ENCODE peak calls at places on chromosome 5, in five cellular contexts. D, T, L, O and W are unnamed samples.

GRCh38 chr5:67577424-67577823 is 380.8 kb upstream of the CD180 start:
- DNase-seq in T (no peak), O (no peak), L (no peak), D (no peak), W (no peak)

GRCh38 chr5:90227688-90228087 is 181.9 kb downstream of the CETN3 start:
- DNase-seq in O (no peak), T (no peak), L (no peak), D (no peak), W (no peak)

GRCh38 chr5:124583469-124584350 is 162.7 kb downstream of the ZNF608 start:
- DNase-seq in T (no peak), D (peak), O (no peak), L (no peak), W (peak)

GRCh38 chr5:61055434-61056006 is 106.7 kb downstream of the SMIM15 start:
- DNase-seq in O (no peak), T (no peak), L (no peak), D (no peak), W (peak)

GRCh38 chr5:162231522-162231921 is 163.9 kb downstream of the GABRG2 start:
- DNase-seq in D (no peak), O (no peak), T (no peak), L (no peak), W (no peak)

GRCh38 chr5:66829826-66830225 is 233.6 kb downstream of the MAST4 start:
- DNase-seq in O (no peak), T (no peak), D (no peak), L (no peak), W (no peak)

GRCh38 chr5:172377856-172378255 is 76.5 kb downstream of the SH3PXD2B start:
- DNase-seq in O (no peak), L (no peak), T (no peak), D (no peak), W (no peak)

GRCh38 chr5:133523013-133523658 is 89.2 kb downstream of the FSTL4 start:
- DNase-seq in L (no peak), T (no peak), D (no peak), O (no peak), W (no peak)

GRCh38 chr5:40960027-40960426 is 50.7 kb downstream of the C7 start:
- DNase-seq in O (no peak), L (no peak), T (no peak), D (no peak), W (no peak)

GRCh38 chr5:91212336-91213092 is 170.6 kb downstream of the ARRDC3 start:
- DNase-seq in L (peak), T (no peak), D (no peak), O (no peak), W (no peak)

GRCh38 chr5:59020611-59021285 is 437.9 kb downstream of the RAB3C start:
- DNase-seq in O (no peak), D (no peak), L (no peak), T (no peak), W (no peak)

GRCh38 chr5:141910271-141910673 is 13.4 kb upstream of the DELE1 start:
- DNase-seq in T (no peak), D (no peak), O (no peak), L (no peak), W (no peak)

GRCh38 chr5:135120951-135121350 is 86.9 kb upstream of the PITX1 start:
- DNase-seq in D (no peak), O (no peak), T (no peak), L (no peak), W (no peak)

GRCh38 chr5:40481226-40481625 is 198.5 kb upstream of the PTGER4 start:
- DNase-seq in T (no peak), D (no peak), O (no peak), L (no peak), W (no peak)

GRCh38 chr5:14745753-14746152 is 81.2 kb downstream of the OTULIN start:
- DNase-seq in L (no peak), D (no peak), T (no peak), O (no peak), W (no peak)

GRCh38 chr5:142325677-142326479 is 1.1 kb upstream of the SPRY4 start:
- DNase-seq in T (peak), L (peak), O (peak), D (no peak), W (peak)

GRCh38 chr5:126003309-126003708 is 419.9 kb upstream of the GRAMD2B start:
- DNase-seq in O (no peak), T (no peak), L (peak), D (no peak), W (no peak)

GRCh38 chr5:172437445-172438303 is 16.7 kb downstream of the SH3PXD2B start:
- DNase-seq in O (peak), L (peak), T (no peak), D (no peak), W (peak)

GRCh38 chr5:15737036-15737821 is 237.2 kb downstream of the FBXL7 start:
- DNase-seq in O (no peak), L (no peak), T (no peak), D (no peak), W (no peak)

GRCh38 chr5:175325681-175326080 is 118.3 kb downstream of the DRD1 start:
- DNase-seq in L (no peak), O (no peak), T (no peak), D (no peak), W (no peak)

GRCh38 chr5:86968311-86968753 is 299.4 kb upstream of the RASA1 start:
- DNase-seq in L (no peak), D (no peak), T (no peak), O (no peak), W (peak)

GRCh38 chr5:100777680-100778281 is 125.3 kb downstream of the ST8SIA4 start:
- DNase-seq in L (peak), D (peak), T (no peak), O (no peak), W (peak)

GRCh38 chr5:139446956-139447779 is 7.8 kb upstream of the DNAJC18 start:
- DNase-seq in O (no peak), D (no peak), T (no peak), L (peak), W (no peak)

GRCh38 chr5:9774472-9775079 is 144.4 kb upstream of the TAS2R1 start:
- DNase-seq in O (no peak), L (no peak), D (no peak), T (no peak), W (peak)

GRCh38 chr5:57298295-57298984 is 124.6 kb downstream of the GPBP1 start:
- DNase-seq in D (peak), O (peak), T (peak), L (peak), W (peak)

GRCh38 chr5:41416336-41416735 is 94.1 kb downstream of the PLCXD3 start:
- DNase-seq in T (no peak), L (no peak), D (no peak), O (no peak), W (no peak)

DNA sequence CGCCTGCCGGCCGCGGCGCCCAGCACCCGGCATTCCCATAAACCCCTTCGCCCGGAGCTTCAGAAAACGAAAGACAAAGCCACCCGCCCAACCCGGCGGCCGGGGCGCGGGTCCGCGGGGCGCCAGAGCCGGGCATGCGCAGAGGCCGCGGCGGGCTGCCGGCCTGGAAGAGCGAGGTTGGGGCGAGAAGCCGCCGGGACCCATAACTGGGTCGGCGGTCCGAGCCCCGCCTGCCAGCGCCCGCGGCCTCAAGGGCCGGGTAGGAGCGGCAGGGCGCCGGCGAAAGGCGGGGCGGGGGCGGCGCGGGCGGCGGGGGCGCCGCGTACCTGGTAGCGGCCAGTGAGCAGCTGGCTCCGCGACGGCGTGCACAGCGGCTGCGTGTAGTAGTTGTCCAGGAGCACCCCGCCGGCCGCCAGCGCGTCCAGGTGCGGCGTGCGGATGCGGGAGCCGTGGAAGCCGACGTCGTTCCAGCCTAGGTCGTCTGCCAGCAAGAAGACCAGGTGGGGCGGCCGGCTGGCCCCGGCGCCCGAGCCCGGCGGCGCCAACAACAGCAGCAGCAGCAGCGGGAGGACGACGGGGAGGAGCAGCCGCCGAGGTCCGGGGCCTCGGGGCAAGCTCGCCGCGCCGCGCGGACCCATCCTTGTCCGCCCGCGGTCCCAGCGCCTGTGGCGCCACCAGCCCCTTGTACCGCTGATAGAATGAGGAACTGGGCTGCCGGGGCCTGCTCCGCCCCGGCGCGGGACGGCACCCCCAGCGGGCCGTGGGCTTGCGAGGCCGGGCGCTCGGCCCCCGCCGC is at the start of gene ARSB:
- DNase-seq in O (peak), L (peak), T (peak), D (peak), W (peak)
- TF ChIP-seq CTCF in O (peak), L (peak), T (no peak), D (no peak), W (no peak)

GRCh38 chr5:177327539-177328522 is 16.1 kb upstream of the MXD3 start:
- DNase-seq in T (no peak), O (peak), L (no peak), D (peak), W (peak)
- TF ChIP-seq CTCF in T (no peak), O (no peak), L (no peak), D (no peak), W (peak)

GRCh38 chr5:43121565-43122484 is 1.1 kb downstream of the ZNF131 start:
- DNase-seq in O (no peak), D (no peak), L (no peak), T (no peak), W (peak)
- TF ChIP-seq CTCF in O (peak), D (no peak), L (no peak), T (no peak), W (no peak)

GRCh38 chr5:98349990-98350365 is 423.5 kb upstream of the RGMB start:
- DNase-seq in D (no peak), T (no peak), O (no peak), L (no peak), W (no peak)
- TF ChIP-seq CTCF in D (no peak), T (peak), O (no peak), L (no peak), W (no peak)

DNA sequence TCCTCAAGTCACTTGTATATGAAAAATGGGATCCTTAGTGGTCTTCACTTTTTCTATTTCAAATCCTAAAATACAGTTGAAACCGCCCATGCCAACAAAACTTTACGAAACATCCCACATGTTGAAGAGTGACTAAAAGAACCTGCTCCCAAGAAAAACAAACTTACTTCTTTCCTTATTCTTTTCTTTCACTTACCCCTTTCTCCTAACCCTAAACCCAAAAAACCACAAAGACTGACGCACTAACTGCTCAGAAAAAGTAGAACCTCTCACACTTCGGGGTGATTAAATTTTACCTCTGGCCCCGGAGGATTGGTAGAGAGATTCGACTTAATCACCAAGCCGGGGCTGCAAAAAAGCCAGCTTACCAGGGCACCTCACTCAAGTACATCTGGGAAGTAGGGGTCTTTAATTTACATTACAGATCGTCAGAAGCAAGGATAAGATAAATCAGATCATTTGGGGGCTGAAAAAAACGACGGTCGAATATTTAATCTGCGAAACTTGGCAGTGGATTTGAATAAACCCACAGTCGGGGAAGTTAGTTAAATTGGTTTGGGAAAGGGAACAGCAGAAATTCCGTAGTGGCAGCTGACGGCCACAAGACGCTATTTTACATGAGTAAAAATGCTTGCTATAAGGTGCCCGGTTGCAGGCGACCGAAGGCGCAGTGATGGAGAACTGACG is 1.3 kb downstream of the CDO1 start:
- DNase-seq in O (no peak), L (no peak), D (no peak), T (no peak), W (no peak)
- TF ChIP-seq CTCF in O (no peak), L (no peak), D (no peak), T (peak), W (no peak)

GRCh38 chr5:157857821-157858526 is 971 bp downstream of the CLINT1 start:
- DNase-seq in T (no peak), L (no peak), D (no peak), O (no peak), W (no peak)

GRCh38 chr5:157859227-157859575 is 256 bp upstream of the CLINT1 start:
- DNase-seq in D (no peak), T (no peak), L (no peak), O (no peak), W (no peak)

GRCh38 chr5:157855404-157855994 is 3.4 kb downstream of the CLINT1 start:
- DNase-seq in T (no peak), O (no peak), L (peak), D (no peak), W (peak)

GRCh38 chr5:157860898-157861894 is 2.3 kb upstream of the CLINT1 start:
- DNase-seq in O (no peak), L (no peak), D (no peak), T (no peak), W (no peak)

GRCh38 chr5:157858527-157859226 is at the start of gene CLINT1:
- DNase-seq in T (peak), O (peak), L (peak), D (peak), W (peak)
- TF ChIP-seq CTCF in T (no peak), O (no peak), L (no peak), D (no peak), W (no peak)

DNA sequence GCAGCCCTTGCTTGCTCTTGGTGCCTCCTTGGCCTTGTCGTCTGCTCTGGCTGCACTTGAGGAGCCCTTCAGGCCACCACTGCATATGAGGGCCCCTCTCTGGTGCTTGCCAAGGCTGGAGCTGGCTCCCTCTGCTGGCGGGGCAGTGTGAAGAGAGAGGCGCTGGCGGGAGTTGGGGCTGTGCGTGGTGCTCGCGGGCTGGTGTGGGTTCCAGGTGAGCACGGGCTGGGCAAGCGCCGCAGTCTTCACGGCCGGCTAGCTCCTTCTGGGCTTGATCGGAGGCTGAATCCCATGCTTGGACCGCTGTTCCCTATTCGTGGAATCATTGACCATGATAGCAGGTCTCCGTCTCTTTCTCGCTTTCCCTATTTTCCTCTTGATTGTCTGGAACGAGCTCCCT is 56.5 kb downstream of the XRCC4 start:
- DNase-seq in L (no peak), O (no peak), T (no peak), D (no peak), W (no peak)
- TF ChIP-seq CTCF in L (no peak), O (no peak), T (no peak), D (no peak), W (no peak)

DNA sequence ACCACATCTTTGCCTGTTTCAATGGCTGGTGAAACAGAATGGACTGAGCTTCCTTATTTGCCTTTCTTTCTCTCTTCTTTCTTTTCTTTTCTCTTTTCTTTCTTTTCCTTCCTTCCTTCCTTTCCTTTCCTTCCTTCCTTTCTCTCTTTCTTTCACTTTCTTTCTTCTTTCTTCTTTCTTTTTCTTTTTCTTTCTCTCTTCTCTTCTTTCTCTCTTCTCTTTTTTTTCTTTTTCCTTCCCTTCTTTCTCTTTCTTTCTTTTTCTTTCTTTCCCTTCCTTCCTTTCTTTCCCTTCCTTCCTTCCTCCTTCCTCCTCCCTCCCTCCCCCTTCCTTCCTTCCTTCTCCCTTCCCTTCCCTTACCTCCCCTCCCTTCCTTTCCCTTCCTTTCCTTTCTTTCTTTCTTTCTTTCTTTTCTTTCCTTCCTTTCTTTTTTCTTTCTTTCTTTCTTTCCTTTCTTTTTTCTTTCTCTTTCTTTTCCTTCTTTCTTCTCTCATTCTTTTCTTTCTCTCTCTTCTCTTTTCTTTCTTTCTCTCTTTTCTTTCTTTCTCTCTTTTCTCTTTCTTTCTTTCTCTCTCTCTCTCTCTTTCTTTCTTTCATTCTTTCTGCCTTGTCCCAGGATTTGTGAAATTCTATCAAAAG is 50.1 kb upstream of the MCTP1 start:
- DNase-seq in O (no peak), L (no peak), D (no peak), T (no peak), W (no peak)
- TF ChIP-seq CTCF in O (no peak), L (no peak), D (peak), T (no peak), W (no peak)

GRCh38 chr5:119439140-119439625 is 13.1 kb upstream of the HSD17B4 start:
- DNase-seq in O (no peak), D (no peak), T (no peak), L (no peak), W (peak)

GRCh38 chr5:119435436-119436132 is 16.7 kb upstream of the HSD17B4 start:
- DNase-seq in O (peak), L (peak), D (peak), T (no peak), W (peak)
- TF ChIP-seq CTCF in O (peak), L (peak), D (peak), T (peak), W (peak)